ENCODE peak calls at places on chromosomes 11 and 22, in five cellular contexts. D, B, R, N and J are unnamed samples.

GRCh38 chr11:130945945-130946344 is 29.7 kb upstream of the SNX19 start:
- DNase-seq in B (no peak), D (no peak), N (no peak), R (peak), J (peak)

GRCh38 chr11:113553905-113554304 is 78.7 kb upstream of the DRD2 start:
- DNase-seq in R (no peak), B (no peak), D (no peak), N (no peak), J (no peak)

GRCh38 chr22:20396639-20397038 is 2.7 kb downstream of the ZNF74 start:
- DNase-seq in N (peak), D (no peak), B (no peak), R (no peak), J (no peak)

GRCh38 chr11:65539401-65540289 is 14.8 kb downstream of the SCYL1 start:
- DNase-seq in R (no peak), B (no peak), N (no peak), D (no peak), J (no peak)

GRCh38 chr11:11691296-11692141 is 69.7 kb upstream of the GALNT18 start:
- DNase-seq in N (no peak), R (no peak), B (no peak), D (no peak), J (no peak)

GRCh38 chr11:103608566-103608965 is 427.9 kb upstream of the DDI1 start:
- DNase-seq in D (no peak), R (no peak), B (no peak), N (no peak), J (peak)

GRCh38 chr11:12179521-12179920 is 69.1 kb downstream of the MICAL2 start:
- DNase-seq in N (no peak), D (no peak), B (no peak), R (no peak), J (no peak)

GRCh38 chr22:19641254-19641982 is 72.9 kb upstream of the SEPTIN5 start:
- DNase-seq in N (no peak), B (no peak), D (no peak), R (no peak), J (no peak)

GRCh38 chr11:86941077-86941870 is 13.9 kb downstream of the FZD4 start:
- DNase-seq in B (no peak), R (no peak), D (no peak), N (no peak), J (no peak)

GRCh38 chr11:117179048-117179999 is 781 bp downstream of the SIDT2 start:
- DNase-seq in D (peak), N (no peak), R (no peak), B (peak), J (no peak)